ENCODE peak calls at places on chromosomes 13 and 19, in nine cellular contexts. O is ascending aorta, J is body of pancreas, C is adrenal gland, U is upper lobe of right lung, M is mucosa of descending colon, E is spleen, F is brain microvascular endothelial cell, P is vagina. T is an unnamed sample.

GRCh38 chr19:22882797-22883196 is 50.7 kb downstream of the ZNF723 start:
- DNase-seq in O (no peak), J (no peak), C (no peak), U (no peak), M (peak), E (no peak), F (peak), P (no peak), T (peak)

GRCh38 chr19:6069268-6069771 is 41.0 kb downstream of the RFX2 start:
- DNase-seq in O (no peak), J (no peak), C (peak), U (peak), M (no peak), E (no peak), F (no peak), P (no peak), T (no peak)

GRCh38 chr13:77752512-77753069 is 55.1 kb downstream of the SLAIN1 start:
- DNase-seq in O (no peak), J (no peak), C (no peak), U (no peak), M (no peak), E (no peak), F (no peak), P (no peak), T (no peak)

GRCh38 chr19:1251503-1252220 is 3.3 kb downstream of the MIDN start:
- DNase-seq in O (no peak), J (peak), C (peak), U (peak), M (no peak), E (peak), F (no peak), P (no peak), T (peak)

GRCh38 chr13:98985591-98985990 is 7.7 kb upstream of the DOCK9 start:
- DNase-seq in O (no peak), J (no peak), C (no peak), U (no peak), M (no peak), E (no peak), F (no peak), P (no peak), T (no peak)

GRCh38 chr19:39304185-39304513 is 7.9 kb downstream of the IFNL1 start:
- DNase-seq in O (no peak), J (no peak), C (no peak), U (no peak), M (no peak), E (peak), F (no peak), P (no peak), T (no peak)

GRCh38 chr13:44306401-44307192 is 67.0 kb upstream of the SERP2 start:
- DNase-seq in O (peak), J (no peak), C (peak), U (peak), M (peak), E (no peak), F (peak), P (peak), T (peak)

GRCh38 chr13:29369060-29369743 is 226.3 kb downstream of the SLC7A1 start:
- DNase-seq in O (no peak), J (peak), C (no peak), U (no peak), M (no peak), E (no peak), F (peak), P (no peak), T (peak)

GRCh38 chr19:18896421-18896841 is 473 bp upstream of the CERS1 start:
- DNase-seq in O (no peak), J (no peak), C (no peak), U (no peak), M (no peak), E (peak), F (no peak), P (no peak), T (no peak)

GRCh38 chr19:19405919-19406877 is 723 bp downstream of the GATAD2A start:
- DNase-seq in O (no peak), J (peak), C (peak), U (peak), M (peak), E (peak), F (no peak), P (no peak), T (peak)

GRCh38 chr19:35756373-35757230 is at the start of gene HSPB6:
- DNase-seq in O (no peak), J (no peak), C (peak), U (peak), M (no peak), E (peak), F (peak), P (no peak), T (peak)

GRCh38 chr19:1822210-1822609 is 10.1 kb upstream of the ATP8B3 start:
- DNase-seq in O (no peak), J (no peak), C (no peak), U (no peak), M (no peak), E (peak), F (no peak), P (no peak), T (no peak)

GRCh38 chr13:42274386-42275097 is 2.6 kb downstream of the AKAP11 start:
- DNase-seq in O (no peak), J (no peak), C (no peak), U (no peak), M (no peak), E (no peak), F (no peak), P (no peak), T (no peak)

GRCh38 chr13:42275098-42275471 is 3.1 kb downstream of the AKAP11 start:
- DNase-seq in O (no peak), J (peak), C (no peak), U (no peak), M (peak), E (no peak), F (no peak), P (no peak), T (no peak)

GRCh38 chr13:42277618-42278276 is 5.8 kb downstream of the AKAP11 start:
- DNase-seq in O (no peak), J (no peak), C (no peak), U (no peak), M (no peak), E (no peak), F (peak), P (no peak), T (no peak)

GRCh38 chr13:42276683-42277082 is 4.7 kb downstream of the AKAP11 start:
- DNase-seq in O (no peak), J (no peak), C (no peak), U (no peak), M (no peak), E (no peak), F (no peak), P (no peak), T (peak)

DNA sequence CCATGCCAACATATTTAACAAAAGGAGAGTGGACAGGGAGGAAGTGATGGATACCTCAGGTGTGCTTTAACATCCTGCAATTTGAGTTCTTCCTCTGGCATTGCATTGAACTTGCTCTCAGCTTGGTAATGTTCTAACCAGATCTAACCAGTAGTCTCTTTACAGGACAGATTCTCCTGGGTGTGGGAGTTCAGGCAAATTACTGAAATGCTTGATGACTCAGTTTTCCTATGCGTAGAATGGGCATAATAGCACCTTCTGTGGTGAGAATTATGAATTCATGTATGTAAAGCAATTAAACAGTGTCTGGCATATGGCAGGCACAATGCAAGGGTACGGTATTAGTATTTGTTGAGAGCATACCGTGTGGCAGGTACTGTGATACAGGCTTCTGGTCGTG is 3.6 kb downstream of the AKAP11 start:
- DNase-seq in O (no peak), J (no peak), C (no peak), U (no peak), M (no peak), E (no peak), F (no peak), P (no peak), T (no peak)
- H3K4me3 ChIP-seq in O (no peak), J (no peak), C (no peak), U (no peak), M (no peak), E (no peak), F (no peak), P (no peak), T (no peak)

DNA sequence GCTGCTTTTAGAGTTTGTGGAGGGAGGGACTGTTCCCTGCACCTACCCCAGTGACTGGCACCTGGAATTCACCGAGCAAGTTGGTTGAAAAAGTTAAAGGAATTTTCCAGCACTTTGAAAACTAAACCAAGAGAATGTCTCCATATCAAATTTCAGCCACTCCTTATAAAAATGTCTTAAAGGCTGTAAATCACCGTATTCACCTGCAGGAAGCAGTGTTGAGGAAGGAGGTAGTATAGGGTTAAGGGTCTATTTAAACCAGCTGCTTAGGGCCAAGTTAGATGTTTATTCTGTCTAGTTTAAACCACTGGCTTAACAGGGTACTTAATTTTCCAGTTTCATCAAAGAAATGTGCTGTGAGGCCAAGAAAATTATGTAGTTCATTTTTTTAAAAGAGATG is 3.8 kb upstream of the RAB20 start:
- DNase-seq in O (no peak), J (no peak), C (no peak), U (peak), M (no peak), E (no peak), F (no peak), P (no peak), T (no peak)
- TF ChIP-seq CTCF in O (no peak), J (no peak), C (no peak), U (no peak), M (no peak), E (no peak), F (no peak), P (no peak), T (no peak)

GRCh38 chr19:8335343-8336071 is 7.6 kb downstream of the KANK3 start:
- DNase-seq in O (no peak), J (no peak), C (no peak), U (peak), M (no peak), E (peak), F (no peak), P (no peak), T (no peak)

GRCh38 chr19:8331263-8331840 is 10.1 kb downstream of the RPS28 start:
- DNase-seq in O (no peak), J (no peak), C (no peak), U (no peak), M (no peak), E (peak), F (no peak), P (no peak), T (no peak)

GRCh38 chr19:8333771-8334457 is 9.1 kb downstream of the KANK3 start:
- DNase-seq in O (no peak), J (no peak), C (no peak), U (no peak), M (no peak), E (peak), F (no peak), P (no peak), T (no peak)

GRCh38 chr19:8334458-8335342 is 8.4 kb downstream of the KANK3 start:
- DNase-seq in O (no peak), J (peak), C (no peak), U (peak), M (peak), E (peak), F (no peak), P (no peak), T (peak)

GRCh38 chr19:8332976-8333770 is 9.9 kb downstream of the KANK3 start:
- DNase-seq in O (no peak), J (no peak), C (no peak), U (peak), M (no peak), E (peak), F (no peak), P (no peak), T (no peak)
- H3K4me3 ChIP-seq in O (no peak), J (no peak), C (no peak), U (no peak), M (no peak), E (no peak), F (no peak), P (no peak), T (no peak)

GRCh38 chr13:57375876-57376275 is 208.9 kb downstream of the PRR20E start:
- DNase-seq in O (no peak), J (no peak), C (no peak), U (no peak), M (no peak), E (no peak), F (no peak), P (no peak), T (no peak)
- TF ChIP-seq CTCF in O (no peak), J (no peak), C (no peak), U (no peak), M (no peak), E (no peak), F (no peak), P (no peak), T (no peak)